ENCODE peak calls at places on chromosomes 6 and 20, in ten cellular contexts. One of them, this sample, is unnamed.

GRCh38 chr20:63098195-63098810 is 91.5 kb upstream of the BHLHE23 start:
- DNase-seq in AG08396: no peak
- DNase-seq in OCI-M1: no peak
- DNase-seq in activated naive CD4-positive, alpha-beta T cell treated with anti-CD3 and anti-CD28 coated beads, Interleukin-2, amount 10 ng/mL, durations not matched to agents 7 days and 5 days: no peak
- DNase-seq in iPS DF 6.9: no peak
- DNase-seq in DMS153: no peak
- DNase-seq in ascending aorta: no peak
- DNase-seq in dorsolateral prefrontal cortex: no peak
- DNase-seq in hypothalamus: no peak
- DNase-seq in fibroblast of the conjunctiva: no peak
- DNase-seq in this sample: no peak

GRCh38 chr6:14533446-14533845 is 415.9 kb downstream of the CD83 start:
- DNase-seq in fibroblast of the conjunctiva: no peak
- DNase-seq in AG08396: peak; percentile 21
- DNase-seq in activated naive CD4-positive, alpha-beta T cell treated with anti-CD3 and anti-CD28 coated beads, Interleukin-2, amount 10 ng/mL, durations not matched to agents 7 days and 5 days: no peak
- DNase-seq in OCI-M1: no peak
- DNase-seq in hypothalamus: no peak
- DNase-seq in dorsolateral prefrontal cortex: no peak
- DNase-seq in ascending aorta: no peak
- DNase-seq in DMS153: no peak
- DNase-seq in iPS DF 6.9: no peak
- DNase-seq in this sample: no peak

GRCh38 chr6:118198746-118199145 is 291.7 kb downstream of the SLC35F1 start:
- DNase-seq in dorsolateral prefrontal cortex: no peak
- DNase-seq in AG08396: no peak
- DNase-seq in ascending aorta: no peak
- DNase-seq in iPS DF 6.9: no peak
- DNase-seq in hypothalamus: no peak
- DNase-seq in fibroblast of the conjunctiva: no peak
- DNase-seq in DMS153: no peak
- DNase-seq in OCI-M1: no peak
- DNase-seq in activated naive CD4-positive, alpha-beta T cell treated with anti-CD3 and anti-CD28 coated beads, Interleukin-2, amount 10 ng/mL, durations not matched to agents 7 days and 5 days: no peak
- DNase-seq in this sample: no peak

GRCh38 chr20:63503524-63503923 is 4.6 kb upstream of the EEF1A2 start:
- DNase-seq in dorsolateral prefrontal cortex: no peak
- DNase-seq in ascending aorta: no peak
- DNase-seq in OCI-M1: no peak
- DNase-seq in AG08396: no peak
- DNase-seq in hypothalamus: no peak
- DNase-seq in activated naive CD4-positive, alpha-beta T cell treated with anti-CD3 and anti-CD28 coated beads, Interleukin-2, amount 10 ng/mL, durations not matched to agents 7 days and 5 days: no peak
- DNase-seq in DMS153: no peak
- DNase-seq in iPS DF 6.9: no peak
- DNase-seq in fibroblast of the conjunctiva: no peak
- DNase-seq in this sample: no peak

GRCh38 chr6:90397047-90397446 is 100.4 kb upstream of the BACH2 start:
- DNase-seq in activated naive CD4-positive, alpha-beta T cell treated with anti-CD3 and anti-CD28 coated beads, Interleukin-2, amount 10 ng/mL, durations not matched to agents 7 days and 5 days: no peak
- DNase-seq in ascending aorta: no peak
- DNase-seq in fibroblast of the conjunctiva: no peak
- DNase-seq in dorsolateral prefrontal cortex: no peak
- DNase-seq in DMS153: no peak
- DNase-seq in hypothalamus: no peak
- DNase-seq in iPS DF 6.9: no peak
- DNase-seq in AG08396: no peak
- DNase-seq in OCI-M1: no peak
- DNase-seq in this sample: no peak

GRCh38 chr6:7467007-7467897 is 74.2 kb upstream of the DSP start:
- DNase-seq in ascending aorta: no peak
- DNase-seq in DMS153: no peak
- DNase-seq in activated naive CD4-positive, alpha-beta T cell treated with anti-CD3 and anti-CD28 coated beads, Interleukin-2, amount 10 ng/mL, durations not matched to agents 7 days and 5 days: no peak
- DNase-seq in dorsolateral prefrontal cortex: no peak
- DNase-seq in AG08396: no peak
- DNase-seq in OCI-M1: no peak
- DNase-seq in fibroblast of the conjunctiva: no peak
- DNase-seq in hypothalamus: no peak
- DNase-seq in iPS DF 6.9: no peak
- DNase-seq in this sample: no peak

GRCh38 chr6:114564302-114564933 is 221.6 kb upstream of the HS3ST5 start:
- DNase-seq in fibroblast of the conjunctiva: no peak
- DNase-seq in OCI-M1: no peak
- DNase-seq in iPS DF 6.9: no peak
- DNase-seq in AG08396: no peak
- DNase-seq in hypothalamus: no peak
- DNase-seq in dorsolateral prefrontal cortex: no peak
- DNase-seq in DMS153: no peak
- DNase-seq in activated naive CD4-positive, alpha-beta T cell treated with anti-CD3 and anti-CD28 coated beads, Interleukin-2, amount 10 ng/mL, durations not matched to agents 7 days and 5 days: no peak
- DNase-seq in ascending aorta: no peak
- DNase-seq in this sample: no peak

GRCh38 chr20:13029687-13030510 is 21.1 kb downstream of the SPTLC3 start:
- DNase-seq in hypothalamus: no peak
- DNase-seq in DMS153: no peak
- DNase-seq in dorsolateral prefrontal cortex: no peak
- DNase-seq in AG08396: peak; percentile 45
- DNase-seq in iPS DF 6.9: no peak
- DNase-seq in ascending aorta: no peak
- DNase-seq in fibroblast of the conjunctiva: peak; percentile 60
- DNase-seq in OCI-M1: no peak
- DNase-seq in activated naive CD4-positive, alpha-beta T cell treated with anti-CD3 and anti-CD28 coated beads, Interleukin-2, amount 10 ng/mL, durations not matched to agents 7 days and 5 days: no peak
- DNase-seq in this sample: no peak

GRCh38 chr6:43702522-43703440 is 15.2 kb upstream of the MRPS18A start:
- DNase-seq in ascending aorta: peak; percentile 80
- DNase-seq in AG08396: peak; percentile 89
- DNase-seq in hypothalamus: no peak
- DNase-seq in dorsolateral prefrontal cortex: no peak
- DNase-seq in OCI-M1: peak; percentile 95
- DNase-seq in activated naive CD4-positive, alpha-beta T cell treated with anti-CD3 and anti-CD28 coated beads, Interleukin-2, amount 10 ng/mL, durations not matched to agents 7 days and 5 days: peak; percentile 40
- DNase-seq in fibroblast of the conjunctiva: peak; percentile 90
- DNase-seq in iPS DF 6.9: peak; percentile 91
- DNase-seq in DMS153: peak; percentile 99
- DNase-seq in this sample: no peak

GRCh38 chr20:37564388-37565133 is 36.9 kb upstream of the BLCAP start:
- DNase-seq in DMS153: peak; percentile 33
- DNase-seq in OCI-M1: peak; percentile 67
- DNase-seq in hypothalamus: no peak
- DNase-seq in activated naive CD4-positive, alpha-beta T cell treated with anti-CD3 and anti-CD28 coated beads, Interleukin-2, amount 10 ng/mL, durations not matched to agents 7 days and 5 days: peak; percentile 54
- DNase-seq in fibroblast of the conjunctiva: no peak
- DNase-seq in ascending aorta: no peak
- DNase-seq in dorsolateral prefrontal cortex: peak; percentile 20
- DNase-seq in iPS DF 6.9: no peak
- DNase-seq in AG08396: peak; percentile 85
- DNase-seq in this sample: no peak

GRCh38 chr6:90285611-90286381 is 10.8 kb downstream of the BACH2 start:
- DNase-seq in ascending aorta: peak; percentile 85
- DNase-seq in OCI-M1: peak; percentile 95
- DNase-seq in dorsolateral prefrontal cortex: peak; percentile 76
- DNase-seq in iPS DF 6.9: no peak
- DNase-seq in DMS153: peak; percentile 89
- DNase-seq in fibroblast of the conjunctiva: peak; percentile 80
- DNase-seq in activated naive CD4-positive, alpha-beta T cell treated with anti-CD3 and anti-CD28 coated beads, Interleukin-2, amount 10 ng/mL, durations not matched to agents 7 days and 5 days: peak; percentile 70
- DNase-seq in AG08396: peak; percentile 85
- DNase-seq in hypothalamus: peak; percentile 78
- DNase-seq in this sample: peak; percentile 54

This sample was measured in substantia nigra.